ENCODE peak calls at places on chromosomes 6 and 20, in ten cellular contexts. G is AG08396; P is CD4-positive, CD25-positive, alpha-beta regulatory T cell; Q is colonic mucosa; U is T-helper 1 cell; J is pancreas; N is Daoy; C is NCI-H510A treated with DMSO at 0.1 percent for 48 hours; Y is HFFc6; H is T-cell. F is an unnamed sample.

GRCh38 chr6:151391021-151391470 is 313 bp downstream of the ZBTB2 start:
- DNase-seq in Q (peak; percentile 84), J (no peak), C (peak; percentile 35), H (peak; percentile 80), Y (peak; percentile 32), U (peak; percentile 83), P (peak; percentile 87), G (peak; percentile 83), N (peak; percentile 82), F (no peak)

GRCh38 chr6:119717942-119718341 is 368.4 kb upstream of the MAN1A1 start:
- DNase-seq in Q (no peak), Y (no peak), C (no peak), P (no peak), J (no peak), U (no peak), H (no peak), N (no peak), G (no peak), F (peak; percentile 52)

GRCh38 chr20:34701405-34702085 is 2.6 kb upstream of the TP53INP2 start:
- DNase-seq in H (no peak), U (no peak), C (no peak), Q (no peak), P (no peak), Y (no peak), N (no peak), G (no peak), J (no peak), F (no peak)

GRCh38 chr6:40896696-40897095 is 142.3 kb downstream of the UNC5CL start:
- DNase-seq in P (no peak), G (no peak), J (no peak), C (no peak), Y (no peak), N (no peak), Q (no peak), H (no peak), U (no peak), F (no peak)

GRCh38 chr6:111477481-111477938 is 5.5 kb downstream of the REV3L start:
- DNase-seq in H (no peak), G (no peak), P (no peak), U (no peak), Q (no peak), N (no peak), C (no peak), J (no peak), Y (no peak), F (no peak)

GRCh38 chr6:26183581-26184408 is 96.6 kb downstream of the HFE start:
- DNase-seq in U (no peak), C (no peak), P (peak; percentile 85), H (peak; percentile 42), G (peak; percentile 54), N (no peak), Y (peak; percentile 43), J (peak; percentile 82), Q (peak; percentile 78), F (peak; percentile 78)

GRCh38 chr6:27870486-27870885 is 41.7 kb downstream of the OR2B2 start:
- DNase-seq in P (no peak), Y (no peak), C (no peak), H (no peak), N (no peak), J (no peak), U (no peak), G (no peak), Q (no peak), F (no peak)

GRCh38 chr6:44668391-44668930 is 281.0 kb downstream of the CDC5L start:
- DNase-seq in H (no peak), N (no peak), J (no peak), Y (no peak), U (no peak), P (no peak), C (no peak), G (no peak), Q (peak; percentile 4), F (no peak)

GRCh38 chr20:22465622-22466446 is 118.5 kb downstream of the FOXA2 start:
- DNase-seq in G (no peak), C (no peak), P (no peak), J (no peak), Y (no peak), N (no peak), Q (no peak), H (no peak), U (no peak), F (no peak)

GRCh38 chr20:48686238-48687096 is 141.3 kb downstream of the PREX1 start:
- DNase-seq in N (no peak), C (no peak), Q (peak; percentile 49), J (no peak), U (no peak), H (no peak), Y (peak; percentile 36), P (no peak), G (no peak), F (no peak)

GRCh38 chr20:64065062-64065972 is 2.3 kb downstream of the TCEA2 start:
- DNase-seq in U (no peak), G (no peak), C (no peak), Q (no peak), Y (no peak), P (no peak), H (no peak), N (no peak), J (no peak), F (no peak)

GRCh38 chr6:43909474-43910148 is 139.6 kb downstream of the VEGFA start:
- DNase-seq in C (no peak), J (no peak), Y (no peak), H (no peak), P (no peak), Q (no peak), N (no peak), U (no peak), G (no peak), F (no peak)

GRCh38 chr6:141548969-141549368 is 583.8 kb upstream of the GJE1 start:
- DNase-seq in Q (no peak), U (no peak), C (no peak), N (peak; percentile 9), Y (no peak), G (no peak), P (no peak), J (no peak), H (no peak), F (peak; percentile 49)

GRCh38 chr6:136607204-136607931 is 57.1 kb upstream of the MAP7 start:
- DNase-seq in N (peak; percentile 62), U (no peak), P (no peak), Y (no peak), C (peak; percentile 49), H (no peak), J (no peak), Q (peak; percentile 37), G (no peak), F (no peak)

GRCh38 chr6:143759666-143760065 is 81.9 kb downstream of the PHACTR2 start:
- DNase-seq in N (no peak), J (no peak), Y (peak; percentile 4), C (no peak), G (no peak), P (no peak), U (no peak), Q (no peak), H (no peak), F (no peak)

GRCh38 chr6:121504227-121504626 is 68.8 kb downstream of the GJA1 start:
- DNase-seq in G (peak; percentile 32), U (no peak), Y (peak; percentile 75), C (no peak), J (no peak), Q (no peak), H (no peak), N (peak; percentile 62), P (no peak), F (peak; percentile 70)

GRCh38 chr20:945841-946240 is 29.7 kb upstream of the ANGPT4 start:
- DNase-seq in G (no peak), Q (no peak), H (no peak), Y (no peak), N (no peak), C (no peak), U (no peak), J (no peak), P (no peak), F (no peak)

GRCh38 chr6:137216875-137217553 is 2.2 kb downstream of the IFNGR1 start:
- DNase-seq in N (no peak), J (no peak), H (no peak), C (no peak), Y (no peak), G (no peak), U (no peak), P (no peak), Q (no peak), F (peak; percentile 93)

F was measured in foreskin keratinocyte.